ENCODE peak calls at places on chromosomes 2 and 18, in ten cellular contexts. H, V, Y, Z, Q, C, E, K, U and J are unnamed samples. For H3K4me1, the result is how much of the 10 kb centered on the place peaks cover.

GRCh38 chr2:145423809-145424208 is 903.9 kb upstream of the ZEB2 start:
- DNase-seq in E (no peak), Q (no peak), V (no peak), H (no peak), K (no peak), Z (no peak), U (no peak), C (no peak), Y (no peak), J (no peak)

GRCh38 chr2:240512666-240513535 is 44.9 kb downstream of the ANKMY1 start:
- DNase-seq in C (no peak), K (no peak), Y (no peak), H (no peak), V (no peak), U (peak), Q (peak), E (no peak), Z (no peak), J (no peak)

GRCh38 chr2:210546424-210547223 is 9.8 kb upstream of the CPS1 start:
- DNase-seq in Q (no peak), H (peak), U (peak), V (no peak), Z (no peak), K (no peak), C (peak), Y (peak), E (no peak), J (no peak)

GRCh38 chr2:14673351-14673875 is 40.9 kb downstream of the LRATD1 start:
- DNase-seq in E (no peak), Y (no peak), U (no peak), K (no peak), C (no peak), H (no peak), V (no peak), Q (no peak), Z (no peak), J (no peak)

GRCh38 chr18:63467699-63468098 is 9.1 kb upstream of the SERPINB5 start:
- DNase-seq in C (no peak), Q (no peak), H (no peak), Z (no peak), E (no peak), K (no peak), U (no peak), V (no peak), Y (no peak), J (no peak)

GRCh38 chr18:7568426-7568825 is 1.3 kb downstream of the PTPRM start:
- DNase-seq in H (peak), Q (no peak), K (no peak), C (no peak), E (no peak), V (peak), Z (peak), U (no peak), Y (peak), J (no peak)

GRCh38 chr2:21757805-21758204 is 634.0 kb downstream of the TDRD15 start:
- DNase-seq in V (no peak), C (no peak), E (no peak), Z (no peak), Q (no peak), Y (peak), H (no peak), U (no peak), K (no peak), J (no peak)

GRCh38 chr18:37484893-37485834 is 80.4 kb downstream of the CELF4 start:
- DNase-seq in V (no peak), H (peak), C (no peak), U (no peak), K (no peak), E (peak), Z (no peak), Q (peak), Y (no peak), J (no peak)

GRCh38 chr2:134232461-134232860 is 21.4 kb upstream of the MGAT5 start:
- DNase-seq in U (no peak), C (no peak), V (no peak), Q (no peak), H (no peak), E (no peak), Z (no peak), K (no peak), Y (no peak), J (peak)

GRCh38 chr18:74611791-74612190 is 14.1 kb downstream of the ZNF407 start:
- DNase-seq in E (no peak), K (no peak), H (no peak), C (no peak), Y (no peak), V (no peak), Q (no peak), U (no peak), Z (peak), J (no peak)

GRCh38 chr18:74608681-74609080 is 11.0 kb downstream of the ZNF407 start:
- DNase-seq in K (no peak), C (no peak), V (no peak), H (no peak), E (no peak), Y (no peak), U (no peak), Q (no peak), Z (peak), J (no peak)

GRCh38 chr18:74609535-74609934 is 11.9 kb downstream of the ZNF407 start:
- DNase-seq in V (no peak), K (no peak), E (no peak), H (no peak), Z (no peak), Q (no peak), Y (no peak), C (no peak), U (no peak), J (no peak)

GRCh38 chr18:74613390-74613789 is 15.7 kb downstream of the ZNF407 start:
- DNase-seq in K (no peak), H (no peak), U (no peak), E (no peak), Q (no peak), Y (no peak), C (no peak), V (no peak), Z (no peak), J (no peak)

GRCh38 chr18:74610216-74610615 is 12.5 kb downstream of the ZNF407 start:
- DNase-seq in Y (no peak), E (no peak), U (no peak), K (no peak), V (no peak), C (no peak), Q (no peak), H (no peak), Z (no peak), J (no peak)
- H3K27ac ChIP-seq in Y (no peak), E (no peak), U (no peak), K (no peak), V (no peak), C (no peak), Q (no peak), H (no peak), Z (no peak), J (no peak)

DNA sequence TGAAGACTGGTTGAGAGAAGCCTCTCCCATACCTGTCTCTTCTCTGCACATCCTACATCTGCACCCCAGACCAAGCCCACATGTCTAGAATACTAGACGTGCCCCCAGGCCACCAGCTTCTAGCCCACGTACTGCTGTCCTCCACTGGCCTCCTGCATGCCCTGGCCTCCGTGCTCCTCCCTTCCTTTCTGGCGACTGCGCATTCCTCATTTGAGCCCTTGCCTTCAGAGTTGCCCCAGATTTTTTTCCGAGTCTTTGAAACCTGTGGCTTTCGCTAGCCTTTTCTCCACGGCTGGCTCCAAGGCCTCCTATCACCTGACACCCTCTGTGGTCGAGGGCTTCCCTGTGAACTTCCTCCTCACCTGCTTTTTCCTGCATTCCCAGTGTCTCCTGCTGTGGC is 11.2 kb downstream of the RNF144A start:
- DNase-seq in H (no peak), Y (no peak), E (no peak), C (no peak), Q (no peak), V (no peak), K (no peak), U (no peak), Z (no peak), J (no peak)
- H3K4me1 ChIP-seq in H (under half), Y (half or more), E (under half), C (under half), Q (under half), V (under half), K (under half), U (under half), Z (under half), J (under half)

DNA sequence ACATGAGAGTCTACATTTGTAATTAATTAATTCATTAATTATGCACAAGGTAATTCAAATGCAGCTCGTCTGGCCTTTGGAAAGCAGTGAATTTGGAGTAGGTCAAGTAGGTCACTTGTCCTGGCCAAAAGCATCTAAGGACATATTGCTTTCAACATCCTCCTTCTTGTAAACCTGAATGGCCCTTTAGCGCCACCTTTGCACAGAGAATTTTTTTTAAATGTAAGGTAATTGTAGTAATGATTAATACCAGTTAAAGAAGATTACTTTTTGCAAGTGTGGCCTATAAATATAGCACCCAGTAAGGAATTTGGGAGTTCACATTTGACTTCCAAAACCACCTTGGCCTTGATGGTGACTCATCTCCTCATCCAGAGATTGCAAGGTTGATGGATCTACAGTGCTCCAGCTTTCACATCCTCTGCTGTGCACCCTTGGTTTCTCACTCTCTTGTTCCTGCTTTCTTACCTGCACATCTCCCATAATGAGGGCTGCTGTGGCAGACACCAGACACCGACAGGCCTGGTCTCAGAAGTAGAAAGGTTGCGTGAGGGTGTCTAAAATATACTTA is 481.7 kb downstream of the TGIF1 start:
- DNase-seq in Q (no peak), Y (no peak), C (no peak), K (no peak), H (no peak), E (no peak), Z (no peak), U (no peak), V (peak), J (no peak)
- TF ChIP-seq CTCF in Q (peak), Y (no peak), C (no peak), K (no peak), H (no peak), E (no peak), Z (no peak), U (no peak), V (no peak), J (peak)

GRCh38 chr18:28110924-28111323 is 66.0 kb downstream of the CDH2 start:
- DNase-seq in Z (no peak), E (no peak), C (no peak), H (no peak), V (peak), Q (no peak), Y (no peak), U (no peak), K (no peak), J (no peak)
- H3K27ac ChIP-seq in Z (no peak), E (peak), C (peak), H (no peak), V (peak), Q (peak), Y (peak), U (no peak), K (no peak), J (no peak)

DNA sequence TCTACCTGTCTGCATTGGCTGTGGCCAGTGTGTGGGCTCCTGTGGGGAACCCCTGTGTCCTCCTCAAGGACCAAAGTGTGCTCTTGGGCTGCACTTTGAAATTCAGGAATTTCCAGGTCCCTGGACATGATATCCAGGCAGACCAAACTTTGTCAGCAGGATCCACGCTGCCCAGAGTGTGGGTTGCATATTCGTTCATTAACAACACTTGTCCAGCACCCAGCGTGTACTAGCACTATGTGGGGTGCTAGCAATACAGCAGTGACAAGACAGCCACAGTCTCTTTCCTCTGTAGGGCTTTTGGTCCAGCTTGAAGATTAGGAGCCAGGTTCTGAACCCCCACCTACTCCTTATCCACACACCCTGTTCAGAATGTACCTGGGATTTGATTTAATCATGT is 304.5 kb downstream of the ZNF521 start:
- DNase-seq in C (no peak), E (no peak), Y (no peak), H (no peak), K (no peak), Q (no peak), V (no peak), U (no peak), Z (no peak), J (no peak)
- H3K4me1 ChIP-seq in C (under half), E (under half), Y (under half), H (under half), K (under half), Q (under half), V (under half), U (under half), Z (under half), J (under half)

GRCh38 chr2:38716185-38716584 is 35.0 kb downstream of the SRSF7 start:
- DNase-seq in V (no peak), H (peak), Y (no peak), U (no peak), E (no peak), K (no peak), C (no peak), Q (no peak), Z (peak), J (no peak)
- TF ChIP-seq CTCF in V (no peak), H (no peak), Y (no peak), U (no peak), E (no peak), K (no peak), C (no peak), Q (no peak), Z (peak), J (no peak)